ENCODE peak calls at places on chromosomes 6 and 20, in six cellular contexts. One of them, this sample, is unnamed.

GRCh38 chr6:52575490-52575868 is 1.4 kb downstream of the TRAM2 start:
- DNase-seq in HCT116: no peak
- DNase-seq in endodermal cell: peak; percentile 60
- DNase-seq in mesendoderm: no peak
- DNase-seq in tibial artery: no peak
- DNase-seq in A549: no peak
- DNase-seq in this sample: no peak

GRCh38 chr6:39417440-39417839 is 94.9 kb upstream of the KCNK16 start:
- DNase-seq in mesendoderm: no peak
- DNase-seq in endodermal cell: no peak
- DNase-seq in HCT116: no peak
- DNase-seq in tibial artery: no peak
- DNase-seq in A549: no peak
- DNase-seq in this sample: no peak

GRCh38 chr6:98941319-98941718 is 6.4 kb downstream of the FBXL4 start:
- DNase-seq in tibial artery: no peak
- DNase-seq in mesendoderm: no peak
- DNase-seq in endodermal cell: no peak
- DNase-seq in A549: no peak
- DNase-seq in HCT116: no peak
- DNase-seq in this sample: no peak

GRCh38 chr20:5945963-5946362 is 4.4 kb downstream of the TRMT6 start:
- DNase-seq in endodermal cell: no peak
- DNase-seq in A549: peak; percentile 27
- DNase-seq in HCT116: no peak
- DNase-seq in mesendoderm: no peak
- DNase-seq in tibial artery: no peak
- DNase-seq in this sample: no peak

GRCh38 chr6:105648276-105648675 is 245.4 kb upstream of the PREP start:
- DNase-seq in endodermal cell: no peak
- DNase-seq in tibial artery: no peak
- DNase-seq in mesendoderm: peak; percentile 12
- DNase-seq in A549: no peak
- DNase-seq in HCT116: no peak
- DNase-seq in this sample: no peak

GRCh38 chr6:52063584-52064400 is 23.6 kb downstream of the PKHD1 start:
- DNase-seq in mesendoderm: peak; percentile 88
- DNase-seq in HCT116: peak; percentile 35
- DNase-seq in A549: peak; percentile 36
- DNase-seq in endodermal cell: peak; percentile 81
- DNase-seq in tibial artery: no peak
- DNase-seq in this sample: peak; percentile 65

GRCh38 chr6:169224185-169224695 is 29.4 kb downstream of the THBS2 start:
- DNase-seq in endodermal cell: no peak
- DNase-seq in mesendoderm: no peak
- DNase-seq in tibial artery: no peak
- DNase-seq in A549: no peak
- DNase-seq in HCT116: no peak
- DNase-seq in this sample: no peak

GRCh38 chr6:31826793-31827285 is 699 bp upstream of the HSPA1B start:
- DNase-seq in A549: peak; percentile 79
- DNase-seq in endodermal cell: peak; percentile 85
- DNase-seq in HCT116: no peak
- DNase-seq in mesendoderm: no peak
- DNase-seq in tibial artery: peak; percentile 94
- DNase-seq in this sample: no peak

GRCh38 chr6:45323656-45324224 is 4.4 kb upstream of the RUNX2 start:
- DNase-seq in A549: no peak
- DNase-seq in endodermal cell: no peak
- DNase-seq in tibial artery: no peak
- DNase-seq in HCT116: no peak
- DNase-seq in mesendoderm: no peak
- DNase-seq in this sample: no peak

GRCh38 chr6:36688534-36689075 is 9.0 kb upstream of the RAB44 start:
- DNase-seq in A549: no peak
- DNase-seq in tibial artery: no peak
- DNase-seq in endodermal cell: peak; percentile 39
- DNase-seq in mesendoderm: no peak
- DNase-seq in HCT116: no peak
- DNase-seq in this sample: no peak

GRCh38 chr6:121652726-121653623 is 217.5 kb downstream of the GJA1 start:
- DNase-seq in A549: peak; percentile 47
- DNase-seq in HCT116: peak; percentile 18
- DNase-seq in tibial artery: peak; percentile 75
- DNase-seq in endodermal cell: no peak
- DNase-seq in mesendoderm: no peak
- DNase-seq in this sample: no peak

GRCh38 chr6:6775074-6775473 is 186.6 kb downstream of the LY86 start:
- DNase-seq in mesendoderm: no peak
- DNase-seq in endodermal cell: no peak
- DNase-seq in A549: no peak
- DNase-seq in HCT116: no peak
- DNase-seq in tibial artery: no peak
- DNase-seq in this sample: no peak

GRCh38 chr6:163099621-163100171 is 314.8 kb upstream of the QKI start:
- DNase-seq in HCT116: no peak
- DNase-seq in mesendoderm: no peak
- DNase-seq in A549: no peak
- DNase-seq in tibial artery: no peak
- DNase-seq in endodermal cell: peak; percentile 78
- DNase-seq in this sample: no peak

GRCh38 chr6:49205526-49205925 is 257.5 kb downstream of the MMUT start:
- DNase-seq in HCT116: no peak
- DNase-seq in tibial artery: no peak
- DNase-seq in mesendoderm: no peak
- DNase-seq in endodermal cell: no peak
- DNase-seq in A549: no peak
- DNase-seq in this sample: peak; percentile 36

GRCh38 chr6:118569498-118569897 is 21.4 kb downstream of the PLN start:
- DNase-seq in tibial artery: no peak
- DNase-seq in A549: no peak
- DNase-seq in endodermal cell: no peak
- DNase-seq in mesendoderm: no peak
- DNase-seq in HCT116: no peak
- DNase-seq in this sample: no peak

GRCh38 chr20:36908603-36909002 is 32.7 kb downstream of the TLDC2 start:
- DNase-seq in A549: no peak
- DNase-seq in endodermal cell: no peak
- DNase-seq in mesendoderm: no peak
- DNase-seq in HCT116: no peak
- DNase-seq in tibial artery: no peak
- DNase-seq in this sample: no peak

GRCh38 chr6:135087803-135088202 is 33.2 kb upstream of the HBS1L start:
- DNase-seq in tibial artery: no peak
- DNase-seq in endodermal cell: no peak
- DNase-seq in mesendoderm: no peak
- DNase-seq in A549: no peak
- DNase-seq in HCT116: no peak
- DNase-seq in this sample: no peak

GRCh38 chr20:21262812-21263211 is 40.3 kb upstream of the XRN2 start:
- DNase-seq in mesendoderm: no peak
- DNase-seq in A549: no peak
- DNase-seq in HCT116: no peak
- DNase-seq in tibial artery: no peak
- DNase-seq in endodermal cell: no peak
- DNase-seq in this sample: no peak

GRCh38 chr6:145569140-145569539 is 166.2 kb downstream of the EPM2A start:
- DNase-seq in HCT116: no peak
- DNase-seq in mesendoderm: no peak
- DNase-seq in endodermal cell: no peak
- DNase-seq in A549: no peak
- DNase-seq in tibial artery: no peak
- DNase-seq in this sample: no peak

GRCh38 chr20:36181934-36182603 is 27.5 kb downstream of the EPB41L1 start:
- DNase-seq in HCT116: no peak
- DNase-seq in endodermal cell: no peak
- DNase-seq in tibial artery: no peak
- DNase-seq in mesendoderm: no peak
- DNase-seq in A549: no peak
- DNase-seq in this sample: no peak

GRCh38 chr6:95352064-95352463 is 225.3 kb upstream of the MANEA start:
- DNase-seq in A549: no peak
- DNase-seq in tibial artery: no peak
- DNase-seq in HCT116: peak; percentile 3
- DNase-seq in endodermal cell: no peak
- DNase-seq in mesendoderm: no peak
- DNase-seq in this sample: no peak

GRCh38 chr20:53914861-53915458 is 155.4 kb downstream of the BCAS1 start:
- DNase-seq in endodermal cell: peak; percentile 59
- DNase-seq in tibial artery: no peak
- DNase-seq in HCT116: no peak
- DNase-seq in A549: no peak
- DNase-seq in mesendoderm: peak; percentile 79
- DNase-seq in this sample: no peak

GRCh38 chr20:41386502-41387427 is 20.1 kb upstream of the EMILIN3 start:
- DNase-seq in mesendoderm: no peak
- DNase-seq in A549: no peak
- DNase-seq in endodermal cell: no peak
- DNase-seq in HCT116: no peak
- DNase-seq in tibial artery: no peak
- DNase-seq in this sample: no peak

GRCh38 chr6:92479821-92480220 is 939.5 kb downstream of the EPHA7 start:
- DNase-seq in mesendoderm: no peak
- DNase-seq in HCT116: no peak
- DNase-seq in endodermal cell: no peak
- DNase-seq in tibial artery: no peak
- DNase-seq in A549: no peak
- DNase-seq in this sample: peak; percentile 23

GRCh38 chr6:111830003-111830402 is 43.2 kb downstream of the FYN start:
- DNase-seq in endodermal cell: no peak
- DNase-seq in mesendoderm: no peak
- DNase-seq in tibial artery: no peak
- DNase-seq in A549: no peak
- DNase-seq in HCT116: no peak
- DNase-seq in this sample: no peak

GRCh38 chr6:4355241-4355640 is 219.9 kb upstream of the ECI2 start:
- DNase-seq in tibial artery: no peak
- DNase-seq in endodermal cell: no peak
- DNase-seq in A549: peak; percentile 84
- DNase-seq in mesendoderm: peak; percentile 46
- DNase-seq in HCT116: peak; percentile 13
- DNase-seq in this sample: no peak

GRCh38 chr20:47684306-47685080 is 100.8 kb downstream of the SULF2 start:
- DNase-seq in endodermal cell: no peak
- DNase-seq in A549: no peak
- DNase-seq in HCT116: no peak
- DNase-seq in mesendoderm: no peak
- DNase-seq in tibial artery: no peak
- DNase-seq in this sample: no peak

GRCh38 chr6:48032156-48032555 is 78.8 kb downstream of the PTCHD4 start:
- DNase-seq in A549: peak; percentile 8
- DNase-seq in endodermal cell: no peak
- DNase-seq in tibial artery: no peak
- DNase-seq in HCT116: no peak
- DNase-seq in mesendoderm: peak; percentile 22
- DNase-seq in this sample: no peak

GRCh38 chr6:121506761-121507754 is 71.6 kb downstream of the GJA1 start:
- DNase-seq in HCT116: no peak
- DNase-seq in A549: no peak
- DNase-seq in mesendoderm: peak; percentile 37
- DNase-seq in tibial artery: no peak
- DNase-seq in endodermal cell: no peak
- DNase-seq in this sample: no peak

GRCh38 chr6:54286141-54286540 is 22.1 kb upstream of the TINAG start:
- DNase-seq in tibial artery: no peak
- DNase-seq in endodermal cell: no peak
- DNase-seq in A549: no peak
- DNase-seq in HCT116: no peak
- DNase-seq in mesendoderm: no peak
- DNase-seq in this sample: no peak
- H3K4me1 ChIP-seq in tibial artery: no peaks in the 10 kb centered on the region
- H3K4me1 ChIP-seq in endodermal cell: no peaks in the 10 kb centered on the region
- H3K4me1 ChIP-seq in A549: peaks cover 12% of the 10 kb centered on the region
- H3K4me1 ChIP-seq in HCT116: no peaks in the 10 kb centered on the region
- H3K4me1 ChIP-seq in mesendoderm: peaks cover under 1% of the 10 kb centered on the region
- H3K4me1 ChIP-seq in this sample: no peaks in the 10 kb centered on the region

GRCh38 chr20:19433371-19434316 is 221.2 kb downstream of the SLC24A3 start:
- DNase-seq in mesendoderm: no peak
- DNase-seq in tibial artery: no peak
- DNase-seq in endodermal cell: no peak
- DNase-seq in HCT116: no peak
- DNase-seq in A549: no peak
- DNase-seq in this sample: no peak
- H3K4me1 ChIP-seq in mesendoderm: peaks cover 1% of the 10 kb centered on the region
- H3K4me1 ChIP-seq in tibial artery: no peaks in the 10 kb centered on the region
- H3K4me1 ChIP-seq in endodermal cell: peaks cover 33% of the 10 kb centered on the region
- H3K4me1 ChIP-seq in HCT116: no peaks in the 10 kb centered on the region
- H3K4me1 ChIP-seq in A549: no peaks in the 10 kb centered on the region
- H3K4me1 ChIP-seq in this sample: no peaks in the 10 kb centered on the region

DNA sequence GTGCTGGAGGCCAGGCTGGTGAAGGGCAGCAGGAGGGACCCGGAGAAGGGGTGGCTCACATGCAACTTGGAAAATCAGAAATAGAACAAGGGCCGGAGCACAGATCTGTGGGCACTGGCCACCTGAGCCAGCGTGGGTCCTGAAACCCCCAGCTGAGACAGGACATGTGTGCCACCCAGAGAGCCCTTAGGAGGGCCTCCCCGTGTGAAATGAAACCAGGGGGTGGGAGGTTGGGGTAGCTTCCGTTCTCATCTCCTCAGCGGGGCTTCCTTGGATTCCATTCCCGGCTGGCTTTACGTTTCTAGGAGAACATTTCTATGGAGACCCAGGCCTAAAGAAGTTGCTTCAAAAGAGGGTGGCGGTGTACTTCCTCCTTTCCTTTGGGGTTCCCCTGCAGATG is 5.7 kb downstream of the FOXP4 start:
- DNase-seq in endodermal cell: no peak
- DNase-seq in A549: no peak
- DNase-seq in tibial artery: no peak
- DNase-seq in HCT116: no peak
- DNase-seq in mesendoderm: no peak
- DNase-seq in this sample: no peak
- H3K4me1 ChIP-seq in endodermal cell: peaks cover 44% of the 10 kb centered on the region
- H3K4me1 ChIP-seq in A549: peaks cover 25% of the 10 kb centered on the region
- H3K4me1 ChIP-seq in tibial artery: peaks cover 24% of the 10 kb centered on the region
- H3K4me1 ChIP-seq in HCT116: no peaks in the 10 kb centered on the region
- H3K4me1 ChIP-seq in mesendoderm: peaks cover 42% of the 10 kb centered on the region
- H3K4me1 ChIP-seq in this sample: peaks cover 10% of the 10 kb centered on the region

GRCh38 chr20:45014671-45015415 is 48.5 kb downstream of the STK4 start:
- DNase-seq in A549: no peak
- DNase-seq in tibial artery: no peak
- DNase-seq in mesendoderm: peak; percentile 86
- DNase-seq in endodermal cell: no peak
- DNase-seq in HCT116: no peak
- DNase-seq in this sample: peak; percentile 16

GRCh38 chr20:45016089-45016641 is 49.9 kb downstream of the STK4 start:
- DNase-seq in tibial artery: no peak
- DNase-seq in endodermal cell: no peak
- DNase-seq in HCT116: no peak
- DNase-seq in mesendoderm: no peak
- DNase-seq in A549: no peak
- DNase-seq in this sample: no peak

GRCh38 chr20:45011108-45011526 is 44.8 kb downstream of the STK4 start:
- DNase-seq in HCT116: peak; percentile 36
- DNase-seq in mesendoderm: peak; percentile 73
- DNase-seq in endodermal cell: peak; percentile 82
- DNase-seq in tibial artery: peak; percentile 67
- DNase-seq in A549: peak; percentile 47
- DNase-seq in this sample: peak; percentile 64

GRCh38 chr20:45010399-45010828 is 44.1 kb downstream of the STK4 start:
- DNase-seq in endodermal cell: no peak
- DNase-seq in mesendoderm: no peak
- DNase-seq in HCT116: no peak
- DNase-seq in tibial artery: no peak
- DNase-seq in A549: no peak
- DNase-seq in this sample: no peak

GRCh38 chr20:45012682-45013302 is 46.5 kb downstream of the STK4 start:
- DNase-seq in tibial artery: no peak
- DNase-seq in A549: no peak
- DNase-seq in mesendoderm: peak; percentile 82
- DNase-seq in HCT116: no peak
- DNase-seq in endodermal cell: no peak
- DNase-seq in this sample: no peak
- H3K4me1 ChIP-seq in tibial artery: no peaks in the 10 kb centered on the region
- H3K4me1 ChIP-seq in A549: peaks cover 12% of the 10 kb centered on the region
- H3K4me1 ChIP-seq in mesendoderm: peaks cover 3% of the 10 kb centered on the region
- H3K4me1 ChIP-seq in HCT116: peaks cover 13% of the 10 kb centered on the region
- H3K4me1 ChIP-seq in endodermal cell: peaks cover 5% of the 10 kb centered on the region
- H3K4me1 ChIP-seq in this sample: peaks cover 6% of the 10 kb centered on the region

This sample was measured in BE2C.